ENCODE peak calls at places on chromosomes 3 and 15, in eight cellular contexts. U is neural progenitor cell, T is astrocyte, B is heart left ventricle, Y is thyroid gland, P is GM12878, C is endothelial cell of umbilical vein, K is thoracic aorta. W is an unnamed sample. For H3K4me1 and H3K9me3, the result is how much of the 10 kb centered on the place peaks cover.

GRCh38 chr3:24867783-24868182 is 373.1 kb upstream of the THRB start:
- DNase-seq in U (no peak), T (no peak), B (no peak), Y (no peak), P (no peak), C (no peak), K (no peak), W (no peak)

GRCh38 chr3:182239316-182239715 is 527.6 kb downstream of the SOX2 start:
- DNase-seq in U (no peak), T (no peak), B (no peak), Y (no peak), P (no peak), C (no peak), K (no peak), W (no peak)

GRCh38 chr3:114839476-114839875 is 307.6 kb downstream of the ZBTB20 start:
- DNase-seq in U (no peak), T (peak), B (no peak), Y (no peak), P (no peak), C (no peak), K (no peak), W (no peak)

GRCh38 chr15:90845201-90845949 is 23.0 kb upstream of the FURIN start:
- DNase-seq in U (no peak), T (peak), B (peak), Y (peak), P (peak), C (no peak), K (no peak), W (no peak)

GRCh38 chr15:51874751-51875644 is 45.5 kb downstream of the TMOD3 start:
- DNase-seq in U (no peak), T (peak), B (no peak), Y (no peak), P (no peak), C (peak), K (peak), W (no peak)

GRCh38 chr3:134236505-134236904 is 14.2 kb downstream of the RYK start:
- DNase-seq in U (no peak), T (no peak), B (no peak), Y (no peak), P (no peak), C (no peak), K (no peak), W (no peak)

GRCh38 chr3:183349421-183350157 is 78.8 kb downstream of the MCF2L2 start:
- DNase-seq in U (no peak), T (no peak), B (no peak), Y (no peak), P (no peak), C (peak), K (no peak), W (no peak)

GRCh38 chr3:71450985-71451560 is 132.5 kb downstream of the FOXP1 start:
- DNase-seq in U (peak), T (no peak), B (no peak), Y (no peak), P (no peak), C (no peak), K (no peak), W (no peak)

GRCh38 chr3:127679534-127680145 is 6.9 kb downstream of the ABTB1 start:
- DNase-seq in U (peak), T (no peak), B (no peak), Y (peak), P (no peak), C (no peak), K (no peak), W (no peak)

GRCh38 chr3:189824629-189825312 is 193.6 kb downstream of the TP63 start:
- DNase-seq in U (no peak), T (peak), B (peak), Y (no peak), P (no peak), C (peak), K (no peak), W (no peak)

GRCh38 chr3:197590313-197590962 is 34.7 kb upstream of the BDH1 start:
- DNase-seq in U (no peak), T (no peak), B (no peak), Y (no peak), P (no peak), C (no peak), K (no peak), W (no peak)

GRCh38 chr3:137163241-137163916 is 205.6 kb downstream of the IL20RB start:
- DNase-seq in U (peak), T (no peak), B (no peak), Y (no peak), P (no peak), C (no peak), K (no peak), W (no peak)

GRCh38 chr3:17290894-17291293 is 406.1 kb downstream of the PLCL2 start:
- DNase-seq in U (no peak), T (no peak), B (peak), Y (no peak), P (no peak), C (no peak), K (no peak), W (no peak)

GRCh38 chr15:82880704-82881103 is 71.3 kb downstream of the WHAMM start:
- DNase-seq in U (no peak), T (no peak), B (no peak), Y (peak), P (no peak), C (no peak), K (no peak), W (no peak)

GRCh38 chr3:184574552-184575430 is 13.2 kb downstream of the EPHB3 start:
- DNase-seq in U (peak), T (no peak), B (no peak), Y (no peak), P (no peak), C (no peak), K (no peak), W (no peak)

GRCh38 chr15:77573826-77574225 is 58.9 kb downstream of the LINGO1 start:
- DNase-seq in U (no peak), T (no peak), B (no peak), Y (no peak), P (no peak), C (no peak), K (no peak), W (no peak)

GRCh38 chr3:185912929-185913901 is 24.6 kb downstream of the TRA2B start:
- DNase-seq in U (no peak), T (no peak), B (no peak), Y (no peak), P (no peak), C (no peak), K (no peak), W (no peak)

GRCh38 chr3:177050466-177051237 is 146.6 kb downstream of the TBL1XR1 start:
- DNase-seq in U (peak), T (peak), B (no peak), Y (no peak), P (no peak), C (peak), K (no peak), W (no peak)

GRCh38 chr3:194285859-194286197 is 65.3 kb downstream of the CPN2 start:
- DNase-seq in U (peak), T (no peak), B (no peak), Y (peak), P (no peak), C (no peak), K (no peak), W (no peak)

GRCh38 chr3:112074616-112075497 is 11.3 kb upstream of the C3orf52 start:
- DNase-seq in U (no peak), T (peak), B (no peak), Y (peak), P (no peak), C (peak), K (no peak), W (peak)

GRCh38 chr3:78887608-78888011 is 880.2 kb downstream of the ROBO1 start:
- DNase-seq in U (no peak), T (peak), B (no peak), Y (no peak), P (peak), C (no peak), K (no peak), W (no peak)

GRCh38 chr3:189586941-189587687 is 44.1 kb upstream of the TP63 start:
- DNase-seq in U (no peak), T (no peak), B (no peak), Y (no peak), P (peak), C (no peak), K (no peak), W (no peak)

GRCh38 chr15:71151061-71151460 is 35.8 kb downstream of the THSD4 start:
- DNase-seq in U (no peak), T (peak), B (no peak), Y (peak), P (no peak), C (no peak), K (no peak), W (no peak)

GRCh38 chr3:120172070-120172469 is 77.8 kb upstream of the GSK3B start:
- DNase-seq in U (no peak), T (peak), B (no peak), Y (peak), P (no peak), C (no peak), K (peak), W (no peak)

GRCh38 chr15:45585069-45585468 is 2.1 kb upstream of the BLOC1S6 start:
- DNase-seq in U (no peak), T (no peak), B (no peak), Y (no peak), P (no peak), C (no peak), K (no peak), W (no peak)

GRCh38 chr15:45587861-45588170 is 637 bp downstream of the BLOC1S6 start:
- DNase-seq in U (peak), T (no peak), B (no peak), Y (no peak), P (no peak), C (no peak), K (no peak), W (no peak)

GRCh38 chr15:45588199-45588910 is 1.2 kb downstream of the BLOC1S6 start:
- DNase-seq in U (no peak), T (no peak), B (no peak), Y (no peak), P (no peak), C (peak), K (no peak), W (no peak)

GRCh38 chr15:45589296-45589695 is 2.1 kb downstream of the BLOC1S6 start:
- DNase-seq in U (no peak), T (no peak), B (no peak), Y (no peak), P (no peak), C (no peak), K (no peak), W (no peak)

DNA sequence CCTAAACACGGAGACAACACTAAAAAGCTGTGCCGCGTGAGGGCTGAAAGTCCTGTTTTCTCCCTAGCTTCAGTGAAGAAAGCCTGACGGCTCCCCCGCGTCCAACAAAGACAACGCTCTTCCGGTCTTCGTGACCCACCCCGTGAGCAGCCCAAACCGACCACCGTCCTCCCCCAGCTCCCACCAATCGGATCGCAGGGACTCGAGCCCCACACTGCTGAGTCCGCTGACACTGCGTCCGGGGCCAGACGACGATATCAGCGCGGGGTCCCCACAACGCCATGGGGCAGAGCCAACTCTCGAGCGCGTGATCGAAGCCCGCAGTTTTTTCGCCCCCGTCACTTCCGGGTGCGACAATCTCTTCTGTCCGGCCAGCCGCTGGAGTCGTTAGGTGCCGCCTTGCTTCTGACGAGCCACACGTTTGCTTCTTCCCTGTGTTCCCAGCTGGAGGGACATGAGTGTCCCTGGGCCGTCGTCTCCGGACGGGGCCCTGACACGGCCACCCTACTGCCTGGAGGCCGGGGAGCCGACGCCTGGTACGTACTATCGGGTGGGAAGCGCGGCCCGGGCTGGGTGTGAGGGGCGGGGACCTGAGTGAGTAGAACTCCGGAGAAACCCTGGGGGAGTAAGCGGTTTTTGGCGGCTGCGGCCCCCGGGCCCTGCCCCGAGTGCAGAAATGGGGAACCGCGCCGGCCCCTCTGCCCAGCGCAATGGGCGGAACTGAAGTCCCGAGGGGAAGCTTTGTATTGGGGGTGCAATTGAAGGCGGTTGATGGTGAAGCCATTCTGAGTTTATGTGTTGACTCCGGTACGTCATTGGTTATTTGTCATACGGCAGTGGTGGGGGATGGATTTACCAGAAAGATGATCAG is at the start of gene BLOC1S6:
- DNase-seq in U (peak), T (peak), B (peak), Y (peak), P (peak), C (peak), K (peak), W (peak)
- TF ChIP-seq CTCF in U (no peak), T (no peak), B (no peak), Y (peak), P (no peak), C (no peak), K (no peak), W (no peak)

GRCh38 chr3:159786489-159787181 is 202.0 kb upstream of the IL12A start:
- DNase-seq in U (no peak), T (peak), B (no peak), Y (no peak), P (no peak), C (no peak), K (no peak), W (no peak)
- H3K4me1 ChIP-seq in U (under half), T (under half), B (under half), Y (under half), P (under half), C (under half), K (half or more), W (under half)

DNA sequence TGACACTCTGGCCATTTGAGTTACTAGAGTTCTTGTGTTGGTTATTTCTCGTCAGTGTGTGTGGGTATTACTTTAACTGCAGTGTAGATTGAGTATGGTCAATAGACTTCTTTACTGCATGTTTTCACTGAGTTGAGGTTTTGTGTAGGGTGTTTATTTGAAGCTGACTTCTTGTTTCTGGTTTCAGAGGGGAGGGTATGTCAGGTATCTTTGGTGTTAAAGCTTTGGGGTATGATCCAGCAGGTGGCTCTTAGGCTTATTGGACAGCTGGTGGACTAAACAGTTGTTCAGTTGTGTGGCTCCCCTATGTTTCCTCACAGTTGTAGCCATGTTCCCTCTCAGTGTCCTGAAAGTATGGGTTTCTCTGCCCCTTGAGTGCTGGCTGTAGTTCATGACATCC is 72.0 kb downstream of the AKAP13 start:
- DNase-seq in U (no peak), T (no peak), B (no peak), Y (no peak), P (no peak), C (no peak), K (no peak), W (no peak)
- H3K9me3 ChIP-seq in U (under half), T (under half), B (under half), Y (under half), P (under half), C (under half), K (under half), W (under half)

DNA sequence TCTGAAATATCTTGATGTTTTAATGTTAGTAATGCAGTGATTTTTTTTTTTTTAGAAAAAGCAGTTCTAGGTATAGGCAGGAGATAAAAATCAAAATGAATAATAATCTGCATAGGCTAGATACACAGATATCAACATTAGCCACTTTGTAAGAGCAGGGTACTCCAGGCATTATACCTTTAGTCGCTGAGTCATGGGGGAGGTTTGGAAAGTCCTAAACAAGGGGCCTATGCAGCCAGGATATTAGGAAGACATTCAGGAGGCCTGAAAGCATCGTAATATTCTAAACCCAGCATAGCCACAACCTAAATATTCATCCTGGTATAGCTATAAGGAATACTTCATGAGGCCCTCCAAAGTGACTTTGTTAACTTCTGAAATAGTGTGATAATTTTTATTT is 258.1 kb upstream of the NECTIN3 start:
- DNase-seq in U (no peak), T (no peak), B (no peak), Y (no peak), P (no peak), C (no peak), K (no peak), W (no peak)
- TF ChIP-seq CTCF in U (no peak), T (no peak), B (no peak), Y (no peak), P (no peak), C (no peak), K (no peak), W (no peak)

DNA sequence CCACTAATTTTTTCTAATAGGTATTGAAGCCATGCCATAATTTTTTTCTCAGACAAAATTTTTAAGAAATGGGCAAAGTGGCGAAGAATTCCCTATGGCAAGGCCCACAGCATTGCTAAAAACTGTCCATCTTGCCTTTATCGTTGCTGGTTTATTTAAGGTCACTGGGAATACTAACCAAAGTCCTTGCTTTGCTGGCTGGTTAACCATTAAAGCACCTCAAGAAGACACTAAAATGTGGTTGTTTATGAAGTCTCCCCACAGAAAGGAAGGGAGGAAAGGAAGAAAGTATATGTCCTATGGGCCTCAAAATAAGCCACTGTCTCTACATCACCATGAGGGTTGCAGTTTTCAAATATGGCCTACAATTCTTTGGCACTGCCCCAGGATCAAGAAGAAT is 13.3 kb downstream of the SH3BP5 start:
- DNase-seq in U (no peak), T (no peak), B (no peak), Y (no peak), P (no peak), C (no peak), K (no peak), W (no peak)
- H3K4me1 ChIP-seq in U (under half), T (under half), B (half or more), Y (half or more), P (under half), C (under half), K (half or more), W (under half)

W was measured in lung.